ENCODE peak calls at places on chromosomes 6 and 20, in five cellular contexts. J, Y, N, S and V are unnamed samples.

GRCh38 chr20:33493076-33493766 is 3.3 kb downstream of the CBFA2T2 start:
- DNase-seq in J (no peak), N (no peak), Y (no peak), S (no peak), V (no peak)

GRCh38 chr20:63752411-63753101 is 13.0 kb downstream of the SLC2A4RG start:
- DNase-seq in Y (no peak), N (no peak), S (no peak), J (no peak), V (no peak)

GRCh38 chr20:38139919-38140753 is 24.9 kb downstream of the TGM2 start:
- DNase-seq in Y (no peak), J (peak), S (peak), N (no peak), V (no peak)

GRCh38 chr6:169899481-169900145 is 148.2 kb downstream of the ERMARD start:
- DNase-seq in N (no peak), J (no peak), Y (no peak), S (no peak), V (no peak)

GRCh38 chr6:127539292-127539691 is 20.2 kb upstream of the MTCL3 start:
- DNase-seq in S (no peak), N (no peak), J (no peak), Y (no peak), V (no peak)

GRCh38 chr6:159059099-159059498 is 14.3 kb upstream of the TAGAP start:
- DNase-seq in J (no peak), N (no peak), Y (no peak), S (no peak), V (no peak)

GRCh38 chr20:10271470-10272219 is 53.0 kb downstream of the SNAP25 start:
- DNase-seq in Y (no peak), N (no peak), S (no peak), J (no peak), V (no peak)

GRCh38 chr6:113103618-113104390 is 753.3 kb upstream of the MARCKS start:
- DNase-seq in J (no peak), N (no peak), S (peak), Y (no peak), V (no peak)

GRCh38 chr6:31585531-31585930 is 546 bp upstream of the LST1 start:
- DNase-seq in J (no peak), N (no peak), S (no peak), Y (no peak), V (no peak)

GRCh38 chr6:148944608-148945007 is 197.8 kb downstream of the UST start:
- DNase-seq in J (no peak), S (no peak), N (no peak), Y (no peak), V (no peak)

GRCh38 chr6:93036835-93037234 is 382.5 kb downstream of the EPHA7 start:
- DNase-seq in N (no peak), Y (no peak), S (peak), J (no peak), V (no peak)

GRCh38 chr20:59087829-59088433 is 45.3 kb upstream of the PRELID3B start:
- DNase-seq in N (peak), J (no peak), Y (peak), S (peak), V (no peak)

GRCh38 chr6:38182426-38182825 is 362.9 kb downstream of the ZFAND3 start:
- DNase-seq in Y (no peak), N (no peak), S (no peak), J (peak), V (no peak)

GRCh38 chr6:23455754-23456153 is 670.3 kb upstream of the NRSN1 start:
- DNase-seq in J (no peak), Y (no peak), N (no peak), S (no peak), V (no peak)

GRCh38 chr6:14046476-14047068 is 71.0 kb upstream of the CD83 start:
- DNase-seq in S (peak), N (no peak), Y (peak), J (no peak), V (no peak)

GRCh38 chr6:167209577-167209975 is 51.8 kb upstream of the GPR31 start:
- DNase-seq in S (no peak), Y (no peak), N (no peak), J (peak), V (no peak)

GRCh38 chr6:84892666-84893065 is 128.3 kb upstream of the TBX18 start:
- DNase-seq in J (no peak), N (no peak), Y (no peak), S (peak), V (no peak)

GRCh38 chr20:7637184-7637583 is 303.1 kb downstream of the HAO1 start:
- DNase-seq in S (peak), Y (no peak), N (no peak), J (no peak), V (no peak)

GRCh38 chr6:37051138-37052026 is 45.9 kb downstream of the FGD2 start:
- DNase-seq in J (peak), Y (peak), N (peak), S (peak), V (no peak)

GRCh38 chr6:82385961-82386360 is 22.3 kb downstream of the TPBG start:
- DNase-seq in S (no peak), N (no peak), J (no peak), Y (no peak), V (no peak)

GRCh38 chr6:136646377-136646776 is 96.2 kb upstream of the MAP7 start:
- DNase-seq in N (no peak), S (no peak), Y (no peak), J (no peak), V (no peak)

GRCh38 chr20:1809611-1810510 is 85.3 kb upstream of the SIRPA start:
- DNase-seq in N (no peak), S (peak), Y (peak), J (no peak), V (peak)

GRCh38 chr20:1809121-1809520 is 86.1 kb upstream of the SIRPA start:
- DNase-seq in N (no peak), J (no peak), Y (peak), S (peak), V (peak)

GRCh38 chr20:1806456-1806855 is 88.8 kb upstream of the SIRPA start:
- DNase-seq in J (peak), S (no peak), Y (no peak), N (no peak), V (peak)

GRCh38 chr20:1807394-1807793 is 87.8 kb upstream of the SIRPA start:
- DNase-seq in N (no peak), Y (no peak), S (no peak), J (no peak), V (peak)

GRCh38 chr20:1808101-1808500 is 87.1 kb upstream of the SIRPA start:
- DNase-seq in S (no peak), Y (no peak), J (no peak), N (no peak), V (peak)
- H3K27ac ChIP-seq in S (no peak), Y (peak), J (no peak), N (peak), V (no peak)

DNA sequence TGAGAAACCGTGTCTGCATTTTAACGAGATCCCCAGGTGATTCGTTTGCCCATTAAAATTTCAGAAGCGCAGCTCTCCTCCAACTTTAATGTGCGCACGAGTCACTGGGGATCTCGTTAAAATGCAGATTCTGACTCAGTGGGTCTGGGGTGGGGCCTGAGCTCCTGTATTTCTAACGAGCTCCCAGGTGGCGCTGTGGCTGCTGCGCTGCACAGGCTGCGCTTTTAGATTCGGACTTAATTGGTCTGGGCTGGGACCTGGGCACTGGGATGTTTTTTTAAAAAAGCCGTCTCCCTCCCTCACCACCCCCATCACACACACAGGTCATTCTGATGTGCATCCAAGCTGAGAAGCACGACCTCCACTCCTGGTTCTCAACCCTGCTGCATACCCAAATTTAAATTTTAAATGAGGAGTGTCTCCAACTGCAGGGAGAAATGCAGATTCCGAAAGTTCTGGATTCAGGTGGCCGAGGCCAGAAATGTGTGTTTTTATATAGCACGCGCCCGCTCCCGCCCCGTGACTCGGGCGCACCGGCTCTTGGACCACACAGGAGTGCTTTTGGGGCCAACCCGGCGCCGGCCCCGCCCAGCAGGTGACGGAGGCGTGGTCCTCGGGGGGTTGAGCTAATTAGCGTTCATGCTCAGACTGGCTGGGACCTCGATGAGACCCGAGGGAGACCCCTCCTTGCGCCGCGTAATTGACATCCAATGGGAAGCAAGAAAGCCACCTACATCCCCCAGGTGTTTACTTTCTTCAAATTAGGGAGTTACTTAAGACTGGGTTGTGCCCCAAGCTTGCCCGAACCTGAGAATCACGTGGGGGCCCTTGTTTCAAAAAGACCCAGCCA is 85.8 kb downstream of the ZFP64 start:
- DNase-seq in J (no peak), N (peak), Y (peak), S (peak), V (no peak)
- TF ChIP-seq CTCF in J (no peak), N (no peak), Y (peak), S (peak), V (peak)

GRCh38 chr6:49805246-49805645 is 18.2 kb upstream of the PGK2 start:
- DNase-seq in J (no peak), N (no peak), S (no peak), Y (no peak), V (no peak)
- H3K27ac ChIP-seq in J (no peak), N (no peak), S (no peak), Y (no peak), V (no peak)

GRCh38 chr6:33384581-33385020 is 7.0 kb upstream of the KIFC1 start:
- DNase-seq in J (no peak), Y (peak), N (no peak), S (peak), V (no peak)
- TF ChIP-seq CTCF in J (peak), Y (peak), N (no peak), S (peak), V (no peak)

DNA sequence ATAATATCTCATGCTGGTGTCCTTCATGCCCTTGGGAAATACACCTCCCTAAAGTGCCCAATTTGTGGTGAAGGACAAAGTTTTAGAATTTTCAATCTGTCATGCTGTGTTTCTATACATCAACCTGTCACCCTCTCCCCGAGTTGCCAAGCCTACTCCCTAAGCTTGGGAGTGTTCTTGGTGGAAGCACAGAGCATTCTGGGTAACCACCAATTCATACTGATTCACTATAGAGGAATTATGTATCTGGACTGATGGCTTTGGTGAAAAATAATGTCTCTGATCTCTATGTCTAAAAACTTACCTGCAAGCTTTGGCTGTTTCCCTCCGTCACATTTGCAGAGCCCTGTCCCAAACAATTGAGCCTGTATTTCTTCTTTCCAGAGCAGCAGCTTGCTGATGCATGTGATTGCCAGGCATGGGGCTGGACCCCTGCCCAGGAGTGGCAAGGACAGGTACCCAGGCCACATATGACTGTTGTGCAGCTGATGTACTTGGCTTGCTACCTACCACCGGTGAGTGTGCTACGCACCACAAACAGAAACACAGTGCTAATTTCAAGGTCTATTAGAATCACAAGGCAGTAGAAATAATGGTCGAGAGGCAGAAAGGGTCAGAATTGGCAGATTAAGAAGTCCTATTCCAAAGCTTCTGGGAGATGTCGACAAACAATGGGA is 202.8 kb upstream of the CITED2 start:
- DNase-seq in Y (no peak), S (no peak), N (no peak), J (no peak), V (no peak)
- H3K27ac ChIP-seq in Y (no peak), S (peak), N (peak), J (peak), V (no peak)

GRCh38 chr6:74282143-74282689 is 586.2 kb downstream of the CD109 start:
- DNase-seq in N (no peak), Y (no peak), J (no peak), S (no peak), V (no peak)

GRCh38 chr6:74277749-74278148 is 581.7 kb downstream of the CD109 start:
- DNase-seq in N (peak), Y (no peak), J (no peak), S (peak), V (no peak)

GRCh38 chr6:74284266-74284665 is 588.3 kb downstream of the CD109 start:
- DNase-seq in Y (no peak), J (no peak), S (no peak), N (no peak), V (no peak)

GRCh38 chr6:74280130-74280692 is 584.2 kb downstream of the CD109 start:
- DNase-seq in J (no peak), Y (no peak), S (no peak), N (no peak), V (no peak)
- TF ChIP-seq CTCF in J (no peak), Y (peak), S (peak), N (no peak), V (no peak)

GRCh38 chr6:104612541-104612940 is 247.2 kb downstream of the HACE1 start:
- DNase-seq in S (no peak), Y (no peak), N (no peak), J (no peak), V (no peak)
- H3K27ac ChIP-seq in S (no peak), Y (no peak), N (no peak), J (no peak), V (no peak)

GRCh38 chr6:39839445-39839844 is 47.3 kb downstream of the DAAM2 start:
- DNase-seq in N (no peak), Y (no peak), S (no peak), J (no peak), V (no peak)
- TF ChIP-seq CTCF in N (no peak), Y (no peak), S (no peak), J (no peak), V (no peak)

GRCh38 chr20:36248836-36249235 is 12.6 kb downstream of the AAR2 start:
- DNase-seq in S (no peak), J (no peak), N (no peak), Y (no peak), V (no peak)
- H3K27ac ChIP-seq in S (no peak), J (no peak), N (no peak), Y (no peak), V (no peak)

DNA sequence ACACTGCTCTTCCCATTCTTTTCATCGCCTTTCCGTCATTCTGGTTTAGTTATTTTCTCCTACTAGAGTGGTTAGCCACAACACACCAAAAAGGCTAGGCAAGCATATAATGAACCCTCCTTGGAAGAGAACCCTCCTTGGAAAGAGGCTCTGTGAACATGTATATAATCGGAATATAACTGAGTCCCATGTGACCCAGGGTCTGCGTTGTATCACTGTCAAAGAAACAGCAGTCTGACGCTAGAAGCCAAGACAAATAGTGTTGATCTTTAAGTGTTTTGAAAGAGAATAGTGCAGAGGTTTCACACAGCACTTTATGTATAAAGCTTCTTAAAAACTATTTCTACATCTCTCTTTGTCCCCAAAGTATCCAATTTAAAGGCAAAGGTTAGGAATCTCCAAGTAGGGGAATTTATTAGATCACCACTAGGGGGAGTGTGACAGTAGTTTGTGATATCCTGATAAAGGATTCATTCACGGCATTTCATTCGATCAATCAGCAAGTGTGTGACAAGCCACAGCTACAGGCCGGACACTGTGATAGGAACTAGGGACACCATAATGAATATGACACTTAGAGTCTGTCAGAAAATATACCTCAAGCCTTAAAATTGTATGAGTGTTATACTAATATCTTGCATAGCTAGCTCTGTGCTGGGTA is 395.3 kb downstream of the CD109 start:
- DNase-seq in N (no peak), Y (peak), S (no peak), J (no peak), V (no peak)
- TF ChIP-seq CTCF in N (peak), Y (peak), S (peak), J (peak), V (no peak)